ENCODE peak calls at places on chromosomes 6 and 20, in nine cellular contexts. One of them, this sample, is unnamed.

GRCh38 chr6:166381733-166382499 is 824 bp downstream of the MPC1 start:
- DNase-seq in IMR-90: peak
- DNase-seq in H9: peak
- DNase-seq in epithelial cell of proximal tubule: peak
- DNase-seq in left ventricle myocardium inferior: peak
- DNase-seq in right lobe of liver: peak
- DNase-seq in HFFc6: no peak
- DNase-seq in nephron progenitor cell: peak
- DNase-seq in epithelial cell of esophagus: peak
- DNase-seq in this sample: peak

GRCh38 chr6:129717287-129717686 is 7.3 kb upstream of the ARHGAP18 start:
- DNase-seq in IMR-90: peak
- DNase-seq in epithelial cell of esophagus: peak
- DNase-seq in nephron progenitor cell: no peak
- DNase-seq in epithelial cell of proximal tubule: no peak
- DNase-seq in H9: no peak
- DNase-seq in left ventricle myocardium inferior: no peak
- DNase-seq in HFFc6: peak
- DNase-seq in right lobe of liver: no peak
- DNase-seq in this sample: no peak

GRCh38 chr6:92376711-92377110 is 1042.6 kb downstream of the EPHA7 start:
- DNase-seq in IMR-90: peak
- DNase-seq in right lobe of liver: no peak
- DNase-seq in left ventricle myocardium inferior: no peak
- DNase-seq in H9: no peak
- DNase-seq in nephron progenitor cell: no peak
- DNase-seq in epithelial cell of esophagus: no peak
- DNase-seq in HFFc6: no peak
- DNase-seq in epithelial cell of proximal tubule: no peak
- DNase-seq in this sample: no peak

GRCh38 chr6:157143171-157143884 is 180.0 kb downstream of the TMEM242 start:
- DNase-seq in right lobe of liver: no peak
- DNase-seq in H9: no peak
- DNase-seq in HFFc6: peak
- DNase-seq in left ventricle myocardium inferior: peak
- DNase-seq in epithelial cell of esophagus: peak
- DNase-seq in epithelial cell of proximal tubule: no peak
- DNase-seq in IMR-90: peak
- DNase-seq in nephron progenitor cell: no peak
- DNase-seq in this sample: peak

GRCh38 chr6:168062346-168063289 is 16.4 kb downstream of the FRMD1 start:
- DNase-seq in HFFc6: no peak
- DNase-seq in right lobe of liver: no peak
- DNase-seq in H9: no peak
- DNase-seq in epithelial cell of proximal tubule: no peak
- DNase-seq in IMR-90: no peak
- DNase-seq in left ventricle myocardium inferior: no peak
- DNase-seq in nephron progenitor cell: no peak
- DNase-seq in epithelial cell of esophagus: no peak
- DNase-seq in this sample: no peak

GRCh38 chr6:108768176-108768555 is 80.1 kb upstream of the ARMC2 start:
- DNase-seq in nephron progenitor cell: no peak
- DNase-seq in left ventricle myocardium inferior: no peak
- DNase-seq in H9: no peak
- DNase-seq in IMR-90: no peak
- DNase-seq in HFFc6: no peak
- DNase-seq in epithelial cell of esophagus: no peak
- DNase-seq in right lobe of liver: no peak
- DNase-seq in epithelial cell of proximal tubule: no peak
- DNase-seq in this sample: no peak

GRCh38 chr6:36028088-36028886 is 679 bp downstream of the MAPK14 start:
- DNase-seq in HFFc6: peak
- DNase-seq in right lobe of liver: peak
- DNase-seq in epithelial cell of proximal tubule: no peak
- DNase-seq in left ventricle myocardium inferior: peak
- DNase-seq in H9: peak
- DNase-seq in epithelial cell of esophagus: peak
- DNase-seq in nephron progenitor cell: peak
- DNase-seq in IMR-90: peak
- DNase-seq in this sample: peak

GRCh38 chr20:46681032-46681854 is 8.0 kb downstream of the TP53RK start:
- DNase-seq in IMR-90: peak
- DNase-seq in left ventricle myocardium inferior: peak
- DNase-seq in epithelial cell of proximal tubule: no peak
- DNase-seq in epithelial cell of esophagus: peak
- DNase-seq in right lobe of liver: no peak
- DNase-seq in HFFc6: peak
- DNase-seq in H9: peak
- DNase-seq in nephron progenitor cell: peak
- DNase-seq in this sample: peak

GRCh38 chr6:97459986-97460385 is 177.0 kb upstream of the MMS22L start:
- DNase-seq in HFFc6: no peak
- DNase-seq in H9: no peak
- DNase-seq in left ventricle myocardium inferior: no peak
- DNase-seq in epithelial cell of esophagus: no peak
- DNase-seq in IMR-90: no peak
- DNase-seq in nephron progenitor cell: no peak
- DNase-seq in right lobe of liver: no peak
- DNase-seq in epithelial cell of proximal tubule: no peak
- DNase-seq in this sample: no peak

GRCh38 chr20:53918949-53919361 is 151.4 kb downstream of the BCAS1 start:
- DNase-seq in left ventricle myocardium inferior: no peak
- DNase-seq in epithelial cell of esophagus: no peak
- DNase-seq in epithelial cell of proximal tubule: no peak
- DNase-seq in HFFc6: no peak
- DNase-seq in right lobe of liver: no peak
- DNase-seq in H9: peak
- DNase-seq in nephron progenitor cell: peak
- DNase-seq in IMR-90: no peak
- DNase-seq in this sample: no peak

GRCh38 chr6:45072014-45072413 is 256.1 kb upstream of the RUNX2 start:
- DNase-seq in right lobe of liver: no peak
- DNase-seq in left ventricle myocardium inferior: no peak
- DNase-seq in IMR-90: no peak
- DNase-seq in HFFc6: no peak
- DNase-seq in epithelial cell of proximal tubule: no peak
- DNase-seq in H9: no peak
- DNase-seq in epithelial cell of esophagus: no peak
- DNase-seq in nephron progenitor cell: no peak
- DNase-seq in this sample: no peak

GRCh38 chr6:83853178-83853967 is at the start of gene RIPPLY2:
- DNase-seq in HFFc6: no peak
- DNase-seq in nephron progenitor cell: peak
- DNase-seq in IMR-90: peak
- DNase-seq in right lobe of liver: peak
- DNase-seq in left ventricle myocardium inferior: peak
- DNase-seq in epithelial cell of proximal tubule: no peak
- DNase-seq in H9: peak
- DNase-seq in epithelial cell of esophagus: peak
- DNase-seq in this sample: peak

GRCh38 chr20:41748756-41749582 is 130.8 kb upstream of the CHD6 start:
- DNase-seq in H9: no peak
- DNase-seq in HFFc6: no peak
- DNase-seq in IMR-90: no peak
- DNase-seq in epithelial cell of esophagus: no peak
- DNase-seq in nephron progenitor cell: no peak
- DNase-seq in epithelial cell of proximal tubule: no peak
- DNase-seq in left ventricle myocardium inferior: no peak
- DNase-seq in right lobe of liver: no peak
- DNase-seq in this sample: no peak

GRCh38 chr6:23307516-23307915 is 738.1 kb downstream of the HDGFL1 start:
- DNase-seq in H9: no peak
- DNase-seq in left ventricle myocardium inferior: no peak
- DNase-seq in HFFc6: no peak
- DNase-seq in epithelial cell of esophagus: no peak
- DNase-seq in right lobe of liver: no peak
- DNase-seq in nephron progenitor cell: no peak
- DNase-seq in epithelial cell of proximal tubule: no peak
- DNase-seq in IMR-90: no peak
- DNase-seq in this sample: no peak

GRCh38 chr20:58712116-58712822 is 19.7 kb downstream of the NPEPL1 start:
- DNase-seq in HFFc6: no peak
- DNase-seq in IMR-90: no peak
- DNase-seq in H9: peak
- DNase-seq in nephron progenitor cell: no peak
- DNase-seq in right lobe of liver: peak
- DNase-seq in epithelial cell of proximal tubule: no peak
- DNase-seq in epithelial cell of esophagus: no peak
- DNase-seq in left ventricle myocardium inferior: no peak
- DNase-seq in this sample: no peak

GRCh38 chr6:903746-904145 is 210.8 kb upstream of the EXOC2 start:
- DNase-seq in HFFc6: no peak
- DNase-seq in left ventricle myocardium inferior: no peak
- DNase-seq in nephron progenitor cell: no peak
- DNase-seq in right lobe of liver: no peak
- DNase-seq in epithelial cell of esophagus: no peak
- DNase-seq in H9: no peak
- DNase-seq in IMR-90: peak
- DNase-seq in epithelial cell of proximal tubule: no peak
- DNase-seq in this sample: no peak

GRCh38 chr6:130624046-130624445 is 203.2 kb upstream of the SMLR1 start:
- DNase-seq in HFFc6: peak
- DNase-seq in IMR-90: peak
- DNase-seq in epithelial cell of esophagus: no peak
- DNase-seq in nephron progenitor cell: no peak
- DNase-seq in right lobe of liver: no peak
- DNase-seq in left ventricle myocardium inferior: no peak
- DNase-seq in H9: no peak
- DNase-seq in epithelial cell of proximal tubule: no peak
- DNase-seq in this sample: peak

GRCh38 chr6:92710048-92710447 is 709.3 kb downstream of the EPHA7 start:
- DNase-seq in epithelial cell of esophagus: no peak
- DNase-seq in HFFc6: no peak
- DNase-seq in IMR-90: no peak
- DNase-seq in epithelial cell of proximal tubule: no peak
- DNase-seq in left ventricle myocardium inferior: no peak
- DNase-seq in nephron progenitor cell: no peak
- DNase-seq in H9: no peak
- DNase-seq in right lobe of liver: no peak
- DNase-seq in this sample: no peak

GRCh38 chr6:17714879-17715860 is 8.4 kb upstream of the NUP153 start:
- DNase-seq in right lobe of liver: no peak
- DNase-seq in epithelial cell of esophagus: peak
- DNase-seq in H9: no peak
- DNase-seq in IMR-90: peak
- DNase-seq in left ventricle myocardium inferior: no peak
- DNase-seq in nephron progenitor cell: no peak
- DNase-seq in epithelial cell of proximal tubule: peak
- DNase-seq in HFFc6: peak
- DNase-seq in this sample: peak

GRCh38 chr20:37178839-37179670 is at the start of the genes MROH8 and RPN2:
- DNase-seq in H9: peak
- DNase-seq in left ventricle myocardium inferior: peak
- DNase-seq in epithelial cell of esophagus: peak
- DNase-seq in right lobe of liver: peak
- DNase-seq in nephron progenitor cell: peak
- DNase-seq in epithelial cell of proximal tubule: peak
- DNase-seq in HFFc6: peak
- DNase-seq in IMR-90: peak
- DNase-seq in this sample: peak
- TF ChIP-seq CTCF in H9: no peak
- TF ChIP-seq CTCF in left ventricle myocardium inferior: no peak
- TF ChIP-seq CTCF in epithelial cell of esophagus: no peak
- TF ChIP-seq CTCF in right lobe of liver: no peak
- TF ChIP-seq CTCF in nephron progenitor cell: no peak
- TF ChIP-seq CTCF in epithelial cell of proximal tubule: no peak
- TF ChIP-seq CTCF in HFFc6: peak
- TF ChIP-seq CTCF in IMR-90: no peak
- TF ChIP-seq CTCF in this sample: no peak

DNA sequence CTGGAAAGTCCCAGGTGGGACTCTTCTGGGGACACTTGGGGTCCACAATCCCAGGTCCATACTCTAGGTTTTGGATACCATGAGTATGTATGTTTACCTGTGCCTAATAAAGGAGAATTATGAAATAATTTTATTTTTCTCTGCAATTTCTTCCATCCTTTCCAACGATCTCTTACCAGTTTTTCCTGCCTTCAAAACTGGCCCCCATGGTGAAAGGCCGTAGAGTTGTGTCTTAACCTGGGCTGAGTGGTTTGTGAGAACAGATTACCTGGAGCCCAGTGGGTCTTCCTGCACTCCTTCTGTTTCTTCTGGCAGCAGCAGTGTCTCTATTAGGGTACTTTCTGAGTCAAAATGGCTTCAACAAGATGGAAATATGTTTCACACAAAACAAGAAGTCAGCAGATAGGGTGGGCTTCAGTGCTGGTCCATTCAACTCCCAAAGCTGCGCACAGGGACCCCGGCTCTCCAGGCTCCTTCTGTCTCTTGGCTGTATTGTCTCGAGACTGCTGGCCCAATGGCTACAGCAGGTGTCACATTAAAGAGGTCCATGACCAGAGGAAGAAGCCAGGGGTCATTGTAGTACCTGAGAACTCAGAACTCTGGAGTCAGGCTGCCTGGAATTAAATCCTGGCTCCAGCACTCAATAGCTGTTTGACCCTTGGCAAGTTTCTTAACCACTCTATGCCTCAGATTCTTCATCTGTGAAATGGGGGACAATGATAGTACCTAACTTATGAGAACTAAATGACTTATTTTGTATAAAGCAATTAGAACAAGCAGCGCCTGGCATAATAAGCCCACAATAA is 10.5 kb upstream of the RBCK1 start:
- DNase-seq in epithelial cell of proximal tubule: no peak
- DNase-seq in right lobe of liver: no peak
- DNase-seq in left ventricle myocardium inferior: no peak
- DNase-seq in HFFc6: no peak
- DNase-seq in IMR-90: no peak
- DNase-seq in epithelial cell of esophagus: no peak
- DNase-seq in nephron progenitor cell: no peak
- DNase-seq in H9: no peak
- DNase-seq in this sample: no peak
- TF ChIP-seq CTCF in epithelial cell of proximal tubule: no peak
- TF ChIP-seq CTCF in right lobe of liver: no peak
- TF ChIP-seq CTCF in left ventricle myocardium inferior: no peak
- TF ChIP-seq CTCF in HFFc6: no peak
- TF ChIP-seq CTCF in IMR-90: no peak
- TF ChIP-seq CTCF in epithelial cell of esophagus: no peak
- TF ChIP-seq CTCF in nephron progenitor cell: no peak
- TF ChIP-seq CTCF in H9: no peak
- TF ChIP-seq CTCF in this sample: no peak

GRCh38 chr6:138833819-138834539 is 38.1 kb downstream of the ECT2L start:
- DNase-seq in HFFc6: no peak
- DNase-seq in IMR-90: no peak
- DNase-seq in nephron progenitor cell: no peak
- DNase-seq in right lobe of liver: no peak
- DNase-seq in left ventricle myocardium inferior: peak
- DNase-seq in epithelial cell of esophagus: no peak
- DNase-seq in H9: no peak
- DNase-seq in epithelial cell of proximal tubule: no peak
- DNase-seq in this sample: no peak
- TF ChIP-seq CTCF in HFFc6: no peak
- TF ChIP-seq CTCF in IMR-90: no peak
- TF ChIP-seq CTCF in nephron progenitor cell: no peak
- TF ChIP-seq CTCF in right lobe of liver: no peak
- TF ChIP-seq CTCF in left ventricle myocardium inferior: no peak
- TF ChIP-seq CTCF in epithelial cell of esophagus: no peak
- TF ChIP-seq CTCF in H9: no peak
- TF ChIP-seq CTCF in epithelial cell of proximal tubule: no peak
- TF ChIP-seq CTCF in this sample: no peak

GRCh38 chr6:159959165-159959975 is 9.5 kb upstream of the IGF2R start:
- DNase-seq in HFFc6: no peak
- DNase-seq in H9: no peak
- DNase-seq in epithelial cell of esophagus: no peak
- DNase-seq in left ventricle myocardium inferior: no peak
- DNase-seq in right lobe of liver: no peak
- DNase-seq in IMR-90: no peak
- DNase-seq in nephron progenitor cell: no peak
- DNase-seq in epithelial cell of proximal tubule: no peak
- DNase-seq in this sample: no peak
- TF ChIP-seq CTCF in HFFc6: no peak
- TF ChIP-seq CTCF in H9: no peak
- TF ChIP-seq CTCF in epithelial cell of esophagus: no peak
- TF ChIP-seq CTCF in left ventricle myocardium inferior: no peak
- TF ChIP-seq CTCF in right lobe of liver: no peak
- TF ChIP-seq CTCF in IMR-90: no peak
- TF ChIP-seq CTCF in nephron progenitor cell: no peak
- TF ChIP-seq CTCF in epithelial cell of proximal tubule: no peak
- TF ChIP-seq CTCF in this sample: no peak